ENCODE peak calls at places on chromosome 11, in five cellular contexts. F, H, Y, N and E are unnamed samples.
A peak's percentile ranks its signal among the peaks of the same experiment; 100 is the strongest.

GRCh38 chr11:115674831-115675230 is 170.6 kb upstream of the CADM1 start:
- DNase-seq in F (no peak), H (no peak), N (no peak), Y (no peak), E (no peak)

GRCh38 chr11:32310218-32310601 is 125.1 kb downstream of the WT1 start:
- DNase-seq in F (no peak), N (peak; percentile 57), Y (no peak), H (no peak), E (no peak)

GRCh38 chr11:110878513-110878912 is 166.3 kb upstream of the ARHGAP20 start:
- DNase-seq in N (no peak), Y (no peak), F (no peak), H (no peak), E (no peak)

GRCh38 chr11:127110542-127110941 is 110.0 kb upstream of the KIRREL3 start:
- DNase-seq in N (no peak), Y (no peak), F (no peak), H (no peak), E (no peak)

GRCh38 chr11:68843052-68843561 is 1.4 kb upstream of the CPT1A start:
- DNase-seq in F (no peak), H (peak; percentile 28), Y (no peak), N (peak; percentile 63), E (no peak)

GRCh38 chr11:124801636-124802312 is 1.6 kb upstream of the MSANTD2 start:
- DNase-seq in N (no peak), F (no peak), H (no peak), Y (no peak), E (no peak)

GRCh38 chr11:94809251-94809650 is 41.1 kb downstream of the AMOTL1 start:
- DNase-seq in N (no peak), F (no peak), H (no peak), Y (no peak), E (no peak)

GRCh38 chr11:61350803-61351202 is 10.9 kb downstream of the CYB561A3 start:
- DNase-seq in N (no peak), H (no peak), F (no peak), Y (no peak), E (no peak)

GRCh38 chr11:130439160-130439519 is 9.3 kb upstream of the ADAMTS15 start:
- DNase-seq in Y (no peak), F (no peak), H (no peak), N (no peak), E (no peak)

GRCh38 chr11:1656061-1656441 is 26.5 kb downstream of the KRTAP5-5 start:
- DNase-seq in H (no peak), N (peak; percentile 14), F (no peak), Y (no peak), E (no peak)
- TF ChIP-seq CTCF in H (no peak), N (no peak), F (no peak), Y (no peak), E (no peak)

GRCh38 chr11:12402027-12402426 is 24.7 kb downstream of the PARVA start:
- DNase-seq in F (no peak), H (no peak), N (no peak), Y (no peak), E (no peak)
- TF ChIP-seq CTCF in F (no peak), H (no peak), N (no peak), Y (no peak), E (no peak)

GRCh38 chr11:64878494-64879225 is at the start of gene EHD1:
- DNase-seq in F (peak; percentile 99), N (peak; percentile 99), Y (peak; percentile 99), H (peak; percentile 99), E (peak; percentile 98)
- TF ChIP-seq CTCF in F (peak; percentile 61), N (peak; percentile 62), Y (peak; percentile 57), H (peak; percentile 28), E (no peak)

DNA sequence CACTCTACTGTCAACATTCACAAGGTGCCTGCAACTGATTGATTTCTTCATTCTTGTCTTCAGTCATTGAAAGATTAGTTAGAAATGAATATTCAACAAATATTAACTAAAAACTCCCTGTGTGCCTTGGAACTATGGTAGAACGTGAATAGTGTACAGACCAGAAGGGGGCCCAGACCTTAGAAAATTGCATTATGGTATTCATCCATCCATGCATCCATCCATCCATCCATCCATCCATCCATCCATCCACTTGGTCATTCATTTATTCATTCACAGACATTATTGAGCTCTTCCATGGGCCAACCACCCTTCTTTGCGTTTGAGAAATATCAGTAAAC is 10.2 kb upstream of the ACCSL start:
- DNase-seq in H (no peak), F (no peak), Y (no peak), N (no peak), E (no peak)
- TF ChIP-seq CTCF in H (no peak), F (no peak), Y (no peak), N (no peak), E (no peak)

GRCh38 chr11:9203715-9204311 is 61.3 kb downstream of the DENND5A start:
- DNase-seq in H (no peak), Y (no peak), F (no peak), N (no peak), E (no peak)
- TF ChIP-seq CTCF in H (no peak), Y (peak; percentile 25), F (peak; percentile 54), N (no peak), E (no peak)